ENCODE peak calls at places on chromosome 17, in four cellular contexts. One of them, this sample, is unnamed. For H3K4me1, the result is how much of the 10 kb centered on the place peaks cover.

GRCh38 chr17:78029697-78030096 is 71.2 kb downstream of the TNRC6C start:
- DNase-seq in SK-N-SH: no peak
- DNase-seq in tibial nerve: no peak
- DNase-seq in osteoblast: no peak
- DNase-seq in this sample: no peak

GRCh38 chr17:35286120-35286781 is 43.4 kb downstream of the SLFN5 start:
- DNase-seq in osteoblast: no peak
- DNase-seq in SK-N-SH: no peak
- DNase-seq in tibial nerve: no peak
- DNase-seq in this sample: no peak

GRCh38 chr17:6415616-6416015 is 19.3 kb downstream of the AIPL1 start:
- DNase-seq in SK-N-SH: no peak
- DNase-seq in tibial nerve: no peak
- DNase-seq in osteoblast: peak
- DNase-seq in this sample: no peak

GRCh38 chr17:50289268-50289667 is 15.0 kb downstream of the TMEM92 start:
- DNase-seq in tibial nerve: no peak
- DNase-seq in osteoblast: peak
- DNase-seq in SK-N-SH: no peak
- DNase-seq in this sample: no peak

GRCh38 chr17:55648086-55648485 is 74.6 kb downstream of the TMEM100 start:
- DNase-seq in tibial nerve: no peak
- DNase-seq in osteoblast: no peak
- DNase-seq in SK-N-SH: no peak
- DNase-seq in this sample: no peak

GRCh38 chr17:42675984-42676423 is 790 bp downstream of the PLEKHH3 start:
- DNase-seq in tibial nerve: no peak
- DNase-seq in osteoblast: peak
- DNase-seq in SK-N-SH: peak
- DNase-seq in this sample: no peak

GRCh38 chr17:34720760-34721159 is 141.4 kb downstream of the TMEM132E start:
- DNase-seq in SK-N-SH: no peak
- DNase-seq in osteoblast: no peak
- DNase-seq in tibial nerve: no peak
- DNase-seq in this sample: no peak

GRCh38 chr17:8131844-8132441 is 8.0 kb upstream of the HES7 start:
- DNase-seq in osteoblast: peak
- DNase-seq in tibial nerve: no peak
- DNase-seq in SK-N-SH: no peak
- DNase-seq in this sample: no peak

GRCh38 chr17:82936768-82937171 is 96.9 kb upstream of the ZNF750 start:
- DNase-seq in tibial nerve: no peak
- DNase-seq in osteoblast: peak
- DNase-seq in SK-N-SH: no peak
- DNase-seq in this sample: no peak

GRCh38 chr17:60278237-60278636 is 113.7 kb downstream of the USP32 start:
- DNase-seq in osteoblast: no peak
- DNase-seq in SK-N-SH: no peak
- DNase-seq in tibial nerve: no peak
- DNase-seq in this sample: no peak

GRCh38 chr17:7443499-7444485 is 1.1 kb upstream of the CHRNB1 start:
- DNase-seq in tibial nerve: no peak
- DNase-seq in SK-N-SH: no peak
- DNase-seq in osteoblast: peak
- DNase-seq in this sample: no peak

GRCh38 chr17:27832851-27833250 is 32.5 kb upstream of the NOS2 start:
- DNase-seq in tibial nerve: no peak
- DNase-seq in SK-N-SH: no peak
- DNase-seq in osteoblast: no peak
- DNase-seq in this sample: no peak
- H3K27ac ChIP-seq in tibial nerve: no peak
- H3K27ac ChIP-seq in SK-N-SH: no peak
- H3K27ac ChIP-seq in osteoblast: no peak
- H3K27ac ChIP-seq in this sample: no peak

GRCh38 chr17:31381165-31381668 is 10.3 kb upstream of the RAB11FIP4 start:
- DNase-seq in osteoblast: no peak
- DNase-seq in SK-N-SH: no peak
- DNase-seq in tibial nerve: no peak
- DNase-seq in this sample: no peak
- H3K4me1 ChIP-seq in osteoblast: under half
- H3K4me1 ChIP-seq in SK-N-SH: under half
- H3K4me1 ChIP-seq in tibial nerve: under half
- H3K4me1 ChIP-seq in this sample: under half

DNA sequence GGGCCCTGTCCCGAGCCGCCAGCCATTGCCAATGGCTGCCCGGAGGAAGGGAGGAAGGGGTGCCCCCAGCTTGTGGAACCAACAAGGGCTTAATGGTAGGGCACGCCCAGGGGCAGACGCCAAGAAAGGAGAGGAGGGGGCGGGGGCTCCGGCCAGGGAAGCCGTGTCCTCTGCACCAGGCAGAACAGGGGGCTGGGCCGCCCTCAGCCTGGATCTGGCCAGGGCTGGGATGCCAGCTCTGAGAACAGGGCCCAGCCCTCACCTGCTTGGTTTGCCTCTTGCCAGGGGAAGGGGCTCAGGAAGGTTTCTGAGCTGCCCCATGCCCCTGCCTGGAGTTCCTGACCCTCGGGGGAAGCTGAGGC is 35.8 kb upstream of the SLC38A10 start:
- DNase-seq in tibial nerve: no peak
- DNase-seq in SK-N-SH: no peak
- DNase-seq in osteoblast: no peak
- DNase-seq in this sample: no peak
- H3K27ac ChIP-seq in tibial nerve: no peak
- H3K27ac ChIP-seq in SK-N-SH: no peak
- H3K27ac ChIP-seq in osteoblast: no peak
- H3K27ac ChIP-seq in this sample: no peak

DNA sequence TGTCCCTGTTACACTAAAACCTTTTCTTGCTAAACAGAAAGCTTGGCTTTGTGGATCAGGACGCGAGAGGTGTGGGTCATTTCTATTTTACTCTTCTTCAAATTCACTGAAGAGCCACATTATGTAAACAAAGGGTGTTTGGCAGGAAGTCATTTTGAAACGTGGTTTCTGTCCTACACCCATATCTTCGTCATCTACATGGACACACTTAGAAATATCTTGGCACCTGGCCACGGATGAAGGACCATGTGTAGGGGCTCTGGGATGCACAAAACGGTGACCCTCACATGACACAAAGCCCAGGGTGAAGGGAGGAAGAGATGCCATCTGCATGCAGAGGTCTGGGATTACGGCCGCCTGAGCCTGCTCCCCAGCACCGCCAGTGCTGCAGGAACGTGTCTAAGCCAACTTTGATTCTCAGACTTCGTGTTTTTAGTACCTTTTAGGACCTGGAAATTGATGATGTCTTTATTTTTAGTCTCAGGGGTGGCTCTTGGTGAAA is 130.2 kb upstream of the CHMP6 start:
- DNase-seq in tibial nerve: no peak
- DNase-seq in SK-N-SH: peak
- DNase-seq in osteoblast: no peak
- DNase-seq in this sample: no peak
- H3K4me1 ChIP-seq in tibial nerve: under half
- H3K4me1 ChIP-seq in SK-N-SH: half or more
- H3K4me1 ChIP-seq in osteoblast: under half
- H3K4me1 ChIP-seq in this sample: under half

GRCh38 chr17:4334332-4334731 is 32.1 kb downstream of the UBE2G1 start:
- DNase-seq in osteoblast: no peak
- DNase-seq in tibial nerve: no peak
- DNase-seq in SK-N-SH: no peak
- DNase-seq in this sample: no peak

GRCh38 chr17:4334776-4335175 is 31.7 kb downstream of the UBE2G1 start:
- DNase-seq in osteoblast: no peak
- DNase-seq in SK-N-SH: no peak
- DNase-seq in tibial nerve: no peak
- DNase-seq in this sample: no peak

GRCh38 chr17:4333041-4333440 is 33.4 kb downstream of the UBE2G1 start:
- DNase-seq in osteoblast: no peak
- DNase-seq in SK-N-SH: no peak
- DNase-seq in tibial nerve: no peak
- DNase-seq in this sample: no peak

GRCh38 chr17:4331614-4332013 is 34.9 kb downstream of the UBE2G1 start:
- DNase-seq in osteoblast: no peak
- DNase-seq in tibial nerve: no peak
- DNase-seq in SK-N-SH: no peak
- DNase-seq in this sample: no peak

DNA sequence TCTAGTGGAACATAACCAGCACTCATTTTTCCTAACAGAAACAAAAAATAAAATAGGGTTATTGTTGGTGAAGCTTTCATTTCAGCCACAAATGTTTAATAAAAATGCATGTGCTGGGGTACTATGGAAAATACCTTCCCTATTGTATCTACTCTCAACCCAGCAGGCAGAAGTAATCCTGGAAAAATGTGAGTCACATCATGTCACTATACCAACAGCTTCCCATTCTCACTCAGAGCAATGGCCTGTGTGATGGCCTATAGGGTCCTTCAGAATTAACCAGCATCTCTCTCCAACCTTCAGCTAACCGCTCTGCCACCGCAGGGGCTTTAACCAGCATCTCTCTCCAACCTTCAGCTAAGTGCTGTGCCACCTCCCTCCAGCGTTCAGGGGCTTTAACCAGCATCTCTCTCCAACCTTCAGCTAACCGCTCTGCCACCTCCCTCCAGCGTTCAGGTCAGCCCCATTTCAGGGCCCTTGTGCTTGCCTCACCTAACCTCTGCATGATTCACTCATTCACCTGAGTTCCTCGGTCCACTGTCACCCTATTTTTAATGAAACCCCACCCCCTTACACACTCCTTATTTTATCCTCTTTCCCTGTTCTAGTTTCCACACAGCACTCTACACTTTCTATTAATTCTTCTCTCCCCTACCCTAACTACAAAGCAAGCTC is 34.0 kb downstream of the UBE2G1 start:
- DNase-seq in tibial nerve: no peak
- DNase-seq in SK-N-SH: no peak
- DNase-seq in osteoblast: no peak
- DNase-seq in this sample: no peak
- H3K27ac ChIP-seq in tibial nerve: no peak
- H3K27ac ChIP-seq in SK-N-SH: peak
- H3K27ac ChIP-seq in osteoblast: peak
- H3K27ac ChIP-seq in this sample: no peak